ENCODE peak calls at places on chromosomes 3 and 15, in eight cellular contexts. N is lung, A is activated B cell treated with CpG ODN at 0.5 μM for 24 hours, U is mucosa of descending colon, M is AG09309, D is mesothelial cell of epicardium, Y is nephron progenitor cell, X is foreskin fibroblast. O is an unnamed sample.
A peak's percentile ranks its signal among the peaks of the same experiment; 100 is the strongest.

GRCh38 chr3:177057768-177058167 is 139.5 kb downstream of the TBL1XR1 start:
- DNase-seq in D (no peak), N (no peak), A (no peak), Y (no peak), X (no peak), U (no peak), M (no peak), O (no peak)

GRCh38 chr3:100516232-100516631 is 23.8 kb downstream of the TMEM45A start:
- DNase-seq in X (no peak), D (no peak), Y (no peak), N (no peak), U (no peak), M (no peak), A (no peak), O (no peak)

GRCh38 chr15:42591238-42591936 is 16.0 kb downstream of the STARD9 start:
- DNase-seq in D (no peak), N (no peak), M (no peak), U (no peak), X (peak; percentile 39), A (no peak), Y (no peak), O (no peak)

GRCh38 chr15:25178835-25179672 is 224.3 kb downstream of the SNRPN start:
- DNase-seq in Y (no peak), U (peak; percentile 19), N (peak; percentile 19), X (no peak), D (peak; percentile 26), A (peak; percentile 2), M (no peak), O (peak; percentile 7)

GRCh38 chr15:77642793-77643430 is 10.2 kb upstream of the LINGO1 start:
- DNase-seq in D (no peak), U (no peak), X (no peak), A (no peak), N (no peak), M (no peak), Y (no peak), O (no peak)

GRCh38 chr3:188296761-188297689 is 143.1 kb downstream of the LPP start:
- DNase-seq in X (peak; percentile 68), D (no peak), Y (no peak), U (no peak), N (peak; percentile 35), A (no peak), M (peak; percentile 81), O (no peak)

GRCh38 chr3:148992027-148992634 is 791 bp downstream of the GYG1 start:
- DNase-seq in Y (peak; percentile 66), D (peak; percentile 68), A (peak; percentile 43), N (peak; percentile 60), M (no peak), U (peak; percentile 70), X (no peak), O (no peak)

GRCh38 chr3:14757153-14757700 is 61.5 kb upstream of the FGD5 start:
- DNase-seq in A (no peak), N (no peak), U (no peak), M (no peak), X (no peak), D (no peak), Y (no peak), O (no peak)

GRCh38 chr3:114086356-114086755 is 29.8 kb downstream of the QTRT2 start:
- DNase-seq in X (no peak), Y (no peak), U (no peak), N (no peak), A (no peak), D (no peak), M (no peak), O (no peak)

GRCh38 chr3:188278717-188279324 is 124.9 kb downstream of the LPP start:
- DNase-seq in U (no peak), M (no peak), D (no peak), X (no peak), Y (no peak), A (no peak), N (no peak), O (no peak)

GRCh38 chr15:94119923-94120775 is 111.2 kb upstream of the MCTP2 start:
- DNase-seq in Y (peak; percentile 55), N (peak; percentile 64), D (peak; percentile 57), U (no peak), A (no peak), X (peak; percentile 52), M (peak; percentile 72), O (peak; percentile 28)

GRCh38 chr3:119258915-119259314 is 18.2 kb upstream of the B4GALT4 start:
- DNase-seq in M (no peak), A (no peak), X (no peak), U (no peak), N (no peak), Y (no peak), D (no peak), O (no peak)

DNA sequence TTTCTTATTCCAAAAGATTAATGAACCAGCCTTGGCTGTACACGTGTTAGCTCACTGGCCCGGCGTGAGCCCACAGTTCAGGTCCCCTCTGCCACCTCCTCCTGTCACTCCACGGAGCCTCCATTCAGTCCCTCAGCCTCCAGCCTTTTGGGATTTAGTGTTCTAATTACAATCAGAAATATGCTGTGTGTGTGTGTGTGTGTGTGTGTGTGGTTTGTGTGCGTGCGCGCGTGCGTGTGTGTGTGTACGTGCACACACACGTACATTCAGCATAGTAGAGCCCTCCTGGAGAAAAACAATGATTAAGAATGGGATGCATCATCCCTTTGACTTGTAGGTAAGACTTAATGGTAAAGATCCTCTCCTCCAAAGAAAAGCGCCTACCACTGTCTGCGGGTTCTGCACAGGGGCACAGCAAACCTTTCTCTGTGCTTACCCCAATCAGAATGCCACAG is 791 bp downstream of the CA12 start:
- DNase-seq in M (no peak), U (no peak), N (no peak), Y (no peak), A (no peak), X (no peak), D (no peak), O (no peak)
- TF ChIP-seq CTCF in M (no peak), U (no peak), N (no peak), Y (no peak), A (no peak), X (no peak), D (no peak), O (no peak)

DNA sequence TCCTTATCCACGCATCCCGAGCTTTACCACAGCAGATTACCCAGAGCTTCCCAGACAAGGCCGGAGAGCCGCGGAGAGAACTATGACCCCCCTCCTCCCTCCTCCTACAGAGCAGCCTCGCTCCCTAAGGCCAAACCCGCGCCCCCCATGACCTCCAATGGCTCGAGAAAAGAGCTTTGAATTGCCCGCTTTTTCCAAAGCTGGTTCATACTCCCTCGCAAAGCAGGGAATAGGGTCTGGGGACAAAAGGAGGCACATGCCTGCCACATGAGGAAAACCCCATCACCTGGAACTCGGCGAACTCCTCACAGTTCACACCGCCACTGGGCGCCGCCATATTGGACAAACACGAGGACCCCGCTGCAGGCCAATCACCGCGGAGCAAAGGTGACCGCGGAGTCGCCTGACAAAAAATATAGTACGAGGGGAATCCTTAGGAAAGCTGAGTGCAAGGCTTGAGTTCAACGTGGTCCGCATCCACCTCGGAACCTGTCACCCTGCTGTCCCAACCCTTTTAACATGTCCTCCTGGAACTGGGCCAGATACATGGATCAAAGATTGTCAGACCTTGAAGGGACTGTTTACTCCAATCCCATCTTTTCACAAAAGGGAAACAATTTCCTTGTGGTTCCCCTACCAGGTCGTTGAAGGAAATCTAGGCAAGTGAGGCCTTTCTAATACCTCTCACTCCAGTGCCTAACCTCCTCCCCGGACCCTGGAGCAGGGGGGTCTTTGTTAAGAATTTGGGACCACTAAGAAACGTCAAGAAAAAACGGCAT is at the start of gene MIX23:
- DNase-seq in D (peak; percentile 76), X (peak; percentile 79), M (peak; percentile 33), U (peak; percentile 91), A (peak; percentile 76), N (peak; percentile 86), Y (peak; percentile 84), O (peak; percentile 80)
- TF ChIP-seq CTCF in D (no peak), X (no peak), M (no peak), U (no peak), A (no peak), N (peak; percentile 0), Y (no peak), O (no peak)

DNA sequence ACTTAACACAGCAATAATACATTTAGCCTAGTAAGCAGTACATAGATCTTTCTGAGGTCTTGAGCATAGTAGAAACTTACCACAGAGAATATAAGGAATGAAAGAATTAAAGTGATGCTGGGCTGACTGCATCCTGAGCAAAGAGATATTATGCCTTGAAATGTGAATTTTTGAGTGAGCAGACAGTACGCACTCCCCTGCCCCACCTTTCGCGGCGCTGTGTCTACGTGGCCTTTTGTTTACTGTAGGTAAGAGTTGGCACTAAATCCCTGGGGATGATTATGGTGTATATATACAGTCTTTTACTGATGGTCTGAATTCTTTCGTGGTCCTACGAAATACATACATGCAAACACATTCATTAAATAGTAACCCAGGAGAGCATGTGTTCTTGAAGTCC is 217.5 kb upstream of the TOPAZ1 start:
- DNase-seq in U (no peak), Y (no peak), A (no peak), D (no peak), N (no peak), M (no peak), X (no peak), O (no peak)
- TF ChIP-seq CTCF in U (no peak), Y (no peak), A (no peak), D (no peak), N (no peak), M (no peak), X (no peak), O (no peak)

GRCh38 chr15:64629063-64629462 is 146.3 kb downstream of the RBPMS2 start:
- DNase-seq in A (no peak), Y (no peak), N (no peak), D (no peak), U (no peak), M (no peak), X (no peak), O (no peak)

GRCh38 chr15:64634576-64635485 is 140.6 kb downstream of the RBPMS2 start:
- DNase-seq in X (no peak), D (no peak), U (no peak), M (no peak), Y (peak; percentile 50), A (no peak), N (no peak), O (no peak)

GRCh38 chr15:64633332-64633731 is 142.1 kb downstream of the RBPMS2 start:
- DNase-seq in U (no peak), D (no peak), Y (no peak), M (no peak), A (no peak), N (no peak), X (no peak), O (no peak)

GRCh38 chr15:64634020-64634419 is 141.4 kb downstream of the RBPMS2 start:
- DNase-seq in D (no peak), U (no peak), X (no peak), M (no peak), Y (no peak), N (no peak), A (no peak), O (peak; percentile 30)

DNA sequence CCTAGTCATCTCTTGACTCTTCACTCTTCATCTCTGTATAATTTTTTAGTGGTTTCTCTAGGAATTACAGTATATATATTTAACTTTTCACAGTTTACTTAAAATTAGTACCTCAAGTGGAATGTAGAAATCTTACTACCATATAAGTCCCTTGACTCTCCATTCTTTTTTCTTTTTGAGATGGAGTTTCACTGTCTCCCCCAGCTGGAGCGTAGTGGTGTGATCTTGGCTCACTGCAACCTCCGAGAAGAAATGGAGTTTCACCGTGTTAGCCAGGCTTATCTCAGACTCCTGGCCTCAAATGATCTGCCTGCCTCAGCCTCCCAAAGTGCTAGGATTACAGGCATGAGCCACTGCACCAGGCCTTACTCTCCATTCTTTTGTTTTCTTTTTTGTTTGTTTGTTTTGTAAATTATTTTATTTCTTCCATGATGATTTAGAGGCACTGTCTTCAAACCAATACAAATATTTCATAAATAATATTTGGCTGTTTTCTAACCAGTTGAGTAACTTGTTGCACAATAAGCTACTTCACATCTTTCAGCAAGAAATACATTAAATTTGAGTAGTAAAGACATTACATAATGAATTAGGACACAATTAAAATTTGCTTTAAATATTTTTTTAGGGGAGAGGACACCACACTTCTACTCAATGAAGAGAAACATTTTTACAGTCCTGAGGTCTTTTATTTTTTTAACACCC is 144.8 kb downstream of the RBPMS2 start:
- DNase-seq in N (no peak), X (no peak), U (no peak), M (no peak), A (no peak), Y (no peak), D (no peak), O (no peak)
- TF ChIP-seq CTCF in N (no peak), X (no peak), U (no peak), M (no peak), A (no peak), Y (no peak), D (no peak), O (no peak)

O was measured in natural killer cell.